ENCODE peak calls at places on chromosomes 6 and 20, in four cellular contexts. One of them, this sample, is unnamed.
A peak's percentile ranks its signal among the peaks of the same experiment; 100 is the strongest.

GRCh38 chr20:49132995-49133451 is 55.1 kb downstream of the STAU1 start:
- DNase-seq in neural progenitor cell: peak; percentile 74
- DNase-seq in MM.1S: peak; percentile 62
- DNase-seq in GM23248: peak; percentile 84
- DNase-seq in this sample: peak; percentile 90

GRCh38 chr6:37130704-37131103 is 39.2 kb upstream of the PIM1 start:
- DNase-seq in neural progenitor cell: no peak
- DNase-seq in MM.1S: no peak
- DNase-seq in GM23248: peak; percentile 63
- DNase-seq in this sample: peak; percentile 50

GRCh38 chr6:17817763-17818162 is 111.0 kb upstream of the NUP153 start:
- DNase-seq in neural progenitor cell: no peak
- DNase-seq in MM.1S: no peak
- DNase-seq in GM23248: no peak
- DNase-seq in this sample: no peak

GRCh38 chr6:145332001-145332400 is 403.3 kb downstream of the EPM2A start:
- DNase-seq in neural progenitor cell: peak; percentile 48
- DNase-seq in MM.1S: no peak
- DNase-seq in GM23248: no peak
- DNase-seq in this sample: peak; percentile 46

GRCh38 chr6:150076196-150076893 is 7.4 kb upstream of the ULBP3 start:
- DNase-seq in neural progenitor cell: peak; percentile 53
- DNase-seq in MM.1S: no peak
- DNase-seq in GM23248: peak; percentile 27
- DNase-seq in this sample: peak; percentile 5

GRCh38 chr20:31496761-31497295 is 17.4 kb upstream of the HM13 start:
- DNase-seq in neural progenitor cell: no peak
- DNase-seq in MM.1S: no peak
- DNase-seq in GM23248: peak; percentile 80
- DNase-seq in this sample: no peak

GRCh38 chr6:139588076-139588639 is 213.7 kb upstream of the CITED2 start:
- DNase-seq in neural progenitor cell: peak; percentile 18
- DNase-seq in MM.1S: no peak
- DNase-seq in GM23248: peak; percentile 33
- DNase-seq in this sample: peak; percentile 61

GRCh38 chr6:168834188-168834587 is 393.2 kb downstream of the SMOC2 start:
- DNase-seq in neural progenitor cell: no peak
- DNase-seq in MM.1S: no peak
- DNase-seq in GM23248: no peak
- DNase-seq in this sample: no peak

GRCh38 chr20:10714236-10714975 is 40.6 kb upstream of the JAG1 start:
- DNase-seq in neural progenitor cell: no peak
- DNase-seq in MM.1S: no peak
- DNase-seq in GM23248: no peak
- DNase-seq in this sample: no peak

GRCh38 chr20:38790210-38791053 is 15.1 kb upstream of the PPP1R16B start:
- DNase-seq in neural progenitor cell: peak; percentile 79
- DNase-seq in MM.1S: no peak
- DNase-seq in GM23248: peak; percentile 54
- DNase-seq in this sample: peak; percentile 69

GRCh38 chr6:30744054-30744805 is at the start of gene IER3:
- DNase-seq in neural progenitor cell: peak; percentile 88
- DNase-seq in MM.1S: peak; percentile 79
- DNase-seq in GM23248: peak; percentile 95
- DNase-seq in this sample: peak; percentile 90

GRCh38 chr20:46905364-46906125 is 10.9 kb downstream of the EYA2 start:
- DNase-seq in neural progenitor cell: no peak
- DNase-seq in MM.1S: no peak
- DNase-seq in GM23248: peak; percentile 34
- DNase-seq in this sample: peak; percentile 22

GRCh38 chr6:73108949-73109348 is 116.3 kb downstream of the KHDC1L start:
- DNase-seq in neural progenitor cell: no peak
- DNase-seq in MM.1S: no peak
- DNase-seq in GM23248: no peak
- DNase-seq in this sample: no peak

GRCh38 chr20:53642196-53643030 is 48.8 kb upstream of the ZNF217 start:
- DNase-seq in neural progenitor cell: peak; percentile 65
- DNase-seq in MM.1S: peak; percentile 73
- DNase-seq in GM23248: peak; percentile 72
- DNase-seq in this sample: peak; percentile 82

GRCh38 chr6:132937466-132937906 is 123.1 kb downstream of the RPS12 start:
- DNase-seq in neural progenitor cell: peak; percentile 77
- DNase-seq in MM.1S: peak; percentile 70
- DNase-seq in GM23248: peak; percentile 63
- DNase-seq in this sample: peak; percentile 83

GRCh38 chr20:23637282-23638221 is at the start of gene CST3:
- DNase-seq in neural progenitor cell: peak; percentile 85
- DNase-seq in MM.1S: peak; percentile 70
- DNase-seq in GM23248: peak; percentile 93
- DNase-seq in this sample: peak; percentile 84

GRCh38 chr6:156250593-156250992 is 526.6 kb upstream of the ARID1B start:
- DNase-seq in neural progenitor cell: no peak
- DNase-seq in MM.1S: no peak
- DNase-seq in GM23248: peak; percentile 4
- DNase-seq in this sample: no peak

GRCh38 chr20:36549942-36550796 is 8.8 kb downstream of the MYL9 start:
- DNase-seq in neural progenitor cell: no peak
- DNase-seq in MM.1S: no peak
- DNase-seq in GM23248: no peak
- DNase-seq in this sample: no peak

GRCh38 chr6:168050861-168051586 is 28.0 kb downstream of the FRMD1 start:
- DNase-seq in neural progenitor cell: peak; percentile 63
- DNase-seq in MM.1S: no peak
- DNase-seq in GM23248: no peak
- DNase-seq in this sample: no peak

GRCh38 chr20:17896247-17896723 is 72.3 kb downstream of the SNX5 start:
- DNase-seq in neural progenitor cell: no peak
- DNase-seq in MM.1S: no peak
- DNase-seq in GM23248: peak; percentile 45
- DNase-seq in this sample: peak; percentile 16

GRCh38 chr20:46970937-46971630 is 76.4 kb downstream of the EYA2 start:
- DNase-seq in neural progenitor cell: peak; percentile 87
- DNase-seq in MM.1S: no peak
- DNase-seq in GM23248: peak; percentile 86
- DNase-seq in this sample: peak; percentile 80

GRCh38 chr6:107115695-107116327 is 496 bp upstream of the BEND3 start:
- DNase-seq in neural progenitor cell: peak; percentile 89
- DNase-seq in MM.1S: peak; percentile 58
- DNase-seq in GM23248: peak; percentile 67
- DNase-seq in this sample: peak; percentile 41

GRCh38 chr20:58511364-58511763 is 3.8 kb downstream of the APCDD1L start:
- DNase-seq in neural progenitor cell: no peak
- DNase-seq in MM.1S: no peak
- DNase-seq in GM23248: peak; percentile 76
- DNase-seq in this sample: no peak

GRCh38 chr20:58512808-58513552 is 2.2 kb downstream of the APCDD1L start:
- DNase-seq in neural progenitor cell: no peak
- DNase-seq in MM.1S: no peak
- DNase-seq in GM23248: peak; percentile 17
- DNase-seq in this sample: no peak

GRCh38 chr20:58508762-58509395 is 6.3 kb downstream of the APCDD1L start:
- DNase-seq in neural progenitor cell: no peak
- DNase-seq in MM.1S: no peak
- DNase-seq in GM23248: no peak
- DNase-seq in this sample: no peak

GRCh38 chr20:58511861-58512260 is 3.3 kb downstream of the APCDD1L start:
- DNase-seq in neural progenitor cell: no peak
- DNase-seq in MM.1S: no peak
- DNase-seq in GM23248: peak; percentile 39
- DNase-seq in this sample: no peak

DNA sequence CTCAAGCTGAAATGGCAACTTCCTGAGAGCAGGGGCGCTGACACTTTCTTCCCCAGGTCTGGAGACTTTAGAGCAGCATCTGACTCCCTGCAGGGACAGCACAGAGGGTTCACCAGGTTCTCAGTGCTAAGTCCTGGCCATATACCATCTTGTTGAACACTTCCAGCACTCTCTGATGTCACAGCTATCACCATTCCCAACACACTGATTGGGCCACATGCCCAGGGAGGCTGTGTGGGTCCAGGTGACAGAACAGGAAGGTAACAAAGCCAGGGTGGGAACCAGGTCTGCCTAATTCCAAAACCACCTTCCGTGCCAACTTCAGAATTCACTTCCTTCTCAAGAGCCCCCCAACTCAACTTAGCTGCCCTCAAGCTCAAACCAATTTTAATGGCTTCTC is 4.3 kb downstream of the APCDD1L start:
- DNase-seq in neural progenitor cell: no peak
- DNase-seq in MM.1S: no peak
- DNase-seq in GM23248: no peak
- DNase-seq in this sample: no peak
- H3K27ac ChIP-seq in neural progenitor cell: no peak overlapping the region
- H3K27ac ChIP-seq in MM.1S: no peak overlapping the region
- H3K27ac ChIP-seq in GM23248: no peak overlapping the region
- H3K27ac ChIP-seq in this sample: no peak overlapping the region

GRCh38 chr20:33883164-33883563 is 72.0 kb downstream of the CHMP4B start:
- DNase-seq in neural progenitor cell: no peak
- DNase-seq in MM.1S: peak; percentile 99
- DNase-seq in GM23248: no peak
- DNase-seq in this sample: no peak
- H3F3A ChIP-seq in neural progenitor cell: no peaks in the 10 kb centered on the region
- H3F3A ChIP-seq in MM.1S: peaks cover 46% of the 10 kb centered on the region
- H3F3A ChIP-seq in GM23248: no peaks in the 10 kb centered on the region
- H3F3A ChIP-seq in this sample: no peaks in the 10 kb centered on the region

DNA sequence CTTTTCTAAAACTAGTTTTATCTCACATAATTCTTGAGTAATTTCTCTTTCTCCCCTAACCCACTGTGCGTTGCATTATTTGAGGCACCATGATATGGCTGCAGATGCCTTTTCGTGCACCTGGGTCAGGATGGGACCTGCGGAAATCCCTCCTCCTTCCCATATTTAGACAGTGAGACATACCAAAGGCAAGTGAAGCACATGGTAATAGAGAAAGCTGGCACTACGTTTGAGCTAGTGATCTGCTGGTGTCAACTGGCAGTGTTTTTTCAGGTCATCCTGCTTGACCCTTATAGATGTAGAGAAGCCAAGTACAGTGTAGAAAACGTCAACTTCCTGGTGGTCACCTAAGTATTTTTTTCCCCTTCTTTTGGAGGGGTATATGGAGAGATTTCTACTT is 71.7 kb downstream of the FOXO3 start:
- DNase-seq in neural progenitor cell: no peak
- DNase-seq in MM.1S: peak; percentile 68
- DNase-seq in GM23248: no peak
- DNase-seq in this sample: no peak
- H3K27ac ChIP-seq in neural progenitor cell: no peak overlapping the region
- H3K27ac ChIP-seq in MM.1S: peak overlapping the region; percentile 70
- H3K27ac ChIP-seq in GM23248: no peak overlapping the region
- H3K27ac ChIP-seq in this sample: no peak overlapping the region

GRCh38 chr6:87700351-87700728 is 1.7 kb downstream of the AKIRIN2 start:
- DNase-seq in neural progenitor cell: no peak
- DNase-seq in MM.1S: no peak
- DNase-seq in GM23248: no peak
- DNase-seq in this sample: no peak
- H3F3A ChIP-seq in neural progenitor cell: peaks cover 27% of the 10 kb centered on the region
- H3F3A ChIP-seq in MM.1S: peaks cover 26% of the 10 kb centered on the region
- H3F3A ChIP-seq in GM23248: peaks cover 54% of the 10 kb centered on the region
- H3F3A ChIP-seq in this sample: peaks cover 5% of the 10 kb centered on the region

GRCh38 chr6:39075010-39075738 is 26.6 kb downstream of the GLP1R start:
- DNase-seq in neural progenitor cell: no peak
- DNase-seq in MM.1S: no peak
- DNase-seq in GM23248: no peak
- DNase-seq in this sample: no peak
- H3K27ac ChIP-seq in neural progenitor cell: no peak overlapping the region
- H3K27ac ChIP-seq in MM.1S: no peak overlapping the region
- H3K27ac ChIP-seq in GM23248: no peak overlapping the region
- H3K27ac ChIP-seq in this sample: no peak overlapping the region

GRCh38 chr6:44034391-44034861 is 92.8 kb downstream of the MRPL14 start:
- DNase-seq in neural progenitor cell: no peak
- DNase-seq in MM.1S: no peak
- DNase-seq in GM23248: no peak
- DNase-seq in this sample: peak; percentile 84

GRCh38 chr6:44025226-44025625 is 102.0 kb downstream of the MRPL14 start:
- DNase-seq in neural progenitor cell: no peak
- DNase-seq in MM.1S: no peak
- DNase-seq in GM23248: no peak
- DNase-seq in this sample: no peak

GRCh38 chr6:44028767-44029166 is 98.5 kb downstream of the MRPL14 start:
- DNase-seq in neural progenitor cell: no peak
- DNase-seq in MM.1S: no peak
- DNase-seq in GM23248: peak; percentile 42
- DNase-seq in this sample: peak; percentile 36

GRCh38 chr6:44030812-44031454 is 96.3 kb downstream of the MRPL14 start:
- DNase-seq in neural progenitor cell: no peak
- DNase-seq in MM.1S: no peak
- DNase-seq in GM23248: no peak
- DNase-seq in this sample: no peak

DNA sequence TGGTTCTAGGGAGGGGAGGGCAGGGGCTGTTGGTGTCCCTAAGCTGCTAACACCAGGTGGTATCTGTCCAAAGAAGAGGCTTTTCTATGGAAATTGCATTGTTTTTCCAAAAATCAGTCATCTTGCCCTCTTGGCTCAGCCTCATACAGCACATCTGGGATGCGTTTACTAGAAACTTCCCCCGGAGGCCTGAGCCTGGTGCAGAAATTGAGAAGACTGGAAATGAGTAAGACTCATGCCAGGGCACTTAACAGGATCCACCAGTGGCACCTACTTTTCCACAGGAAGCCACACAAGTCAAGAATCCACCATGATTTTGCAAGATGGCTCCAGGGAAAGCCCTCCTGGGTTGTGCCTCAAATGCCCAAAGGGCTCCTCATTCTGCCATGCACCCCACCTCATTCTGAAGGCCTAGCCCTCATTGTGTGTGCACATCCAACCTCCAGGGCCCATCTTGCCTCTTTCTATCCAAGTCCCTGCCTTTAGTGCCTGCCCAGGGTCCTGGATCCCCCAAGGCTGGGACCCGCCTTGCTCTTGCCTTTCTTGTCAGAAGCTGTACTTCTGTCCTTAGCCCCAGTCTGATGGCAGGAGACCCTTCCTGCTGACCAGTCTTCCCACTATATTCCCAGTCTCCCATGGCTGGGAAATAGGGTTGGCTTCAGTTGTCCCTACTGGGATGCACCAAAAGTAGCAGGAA is 97.6 kb downstream of the MRPL14 start:
- DNase-seq in neural progenitor cell: no peak
- DNase-seq in MM.1S: no peak
- DNase-seq in GM23248: peak; percentile 89
- DNase-seq in this sample: no peak
- H3F3A ChIP-seq in neural progenitor cell: no peaks in the 10 kb centered on the region
- H3F3A ChIP-seq in MM.1S: no peaks in the 10 kb centered on the region
- H3F3A ChIP-seq in GM23248: peaks cover 13% of the 10 kb centered on the region
- H3F3A ChIP-seq in this sample: peaks cover 7% of the 10 kb centered on the region

DNA sequence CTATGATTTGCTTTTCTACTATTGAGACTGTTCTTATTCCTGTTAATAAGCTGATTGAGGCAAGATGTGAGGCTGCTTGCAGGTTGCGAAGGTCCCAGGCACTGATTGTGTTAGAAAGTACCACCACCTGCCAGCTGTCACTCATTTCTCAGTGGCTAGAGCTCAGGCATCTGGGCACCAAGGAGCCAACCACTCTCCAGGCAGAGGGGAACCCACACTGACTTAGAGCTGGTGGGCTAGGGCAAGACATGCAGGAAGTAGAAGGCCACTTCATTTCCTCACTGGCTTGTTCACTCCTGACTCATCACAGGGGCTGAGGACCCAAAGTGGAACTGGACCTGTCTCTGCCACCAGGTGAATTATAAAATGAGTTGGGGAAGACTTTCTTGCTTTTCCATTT is 7.8 kb upstream of the DLL1 start:
- DNase-seq in neural progenitor cell: no peak
- DNase-seq in MM.1S: no peak
- DNase-seq in GM23248: no peak
- DNase-seq in this sample: peak; percentile 18
- H3K27ac ChIP-seq in neural progenitor cell: no peak overlapping the region
- H3K27ac ChIP-seq in MM.1S: no peak overlapping the region
- H3K27ac ChIP-seq in GM23248: no peak overlapping the region
- H3K27ac ChIP-seq in this sample: no peak overlapping the region

This sample was measured in PC-3.